ENCODE peak calls at places on chromosomes 1 and 21, in eight cellular contexts. O is OCI-LY7, A is NB4, Q is GM23338, B is lung, I is epithelial cell of esophagus, T is PC-9, J is cardiac fibroblast. F is an unnamed sample.

GRCh38 chr1:168582690-168583325 is 6.4 kb downstream of the XCL1 start:
- DNase-seq in O (no peak), A (no peak), Q (no peak), B (no peak), I (peak), T (no peak), J (peak), F (peak)

GRCh38 chr1:108824051-108824450 is 32.8 kb downstream of the AKNAD1 start:
- DNase-seq in O (no peak), A (no peak), Q (no peak), B (no peak), I (peak), T (no peak), J (no peak), F (no peak)

GRCh38 chr1:33289858-33290154 is 31.1 kb downstream of the A3GALT2 start:
- DNase-seq in O (no peak), A (no peak), Q (no peak), B (no peak), I (no peak), T (no peak), J (no peak), F (no peak)

GRCh38 chr21:45615145-45615711 is 28.3 kb upstream of the PCBP3 start:
- DNase-seq in O (peak), A (peak), Q (no peak), B (no peak), I (no peak), T (no peak), J (peak), F (peak)

GRCh38 chr1:110155878-110156522 is 5.7 kb downstream of the SLC6A17 start:
- DNase-seq in O (peak), A (peak), Q (peak), B (peak), I (peak), T (peak), J (peak), F (peak)

GRCh38 chr1:32071758-32072621 is 749 bp upstream of the TMEM39B start:
- DNase-seq in O (peak), A (no peak), Q (peak), B (no peak), I (peak), T (no peak), J (peak), F (no peak)

GRCh38 chr1:24932284-24932683 is 2.2 kb upstream of the RUNX3 start:
- DNase-seq in O (peak), A (peak), Q (peak), B (no peak), I (peak), T (peak), J (peak), F (no peak)

GRCh38 chr1:24998554-24999245 is 68.6 kb upstream of the RUNX3 start:
- DNase-seq in O (no peak), A (no peak), Q (no peak), B (no peak), I (no peak), T (no peak), J (no peak), F (no peak)

GRCh38 chr1:3515774-3516480 is 61.5 kb downstream of the ARHGEF16 start:
- DNase-seq in O (no peak), A (peak), Q (no peak), B (no peak), I (peak), T (no peak), J (no peak), F (no peak)

GRCh38 chr1:108719654-108720435 is 7.1 kb downstream of the FNDC7 start:
- DNase-seq in O (no peak), A (peak), Q (no peak), B (no peak), I (peak), T (peak), J (peak), F (peak)

GRCh38 chr1:65317866-65318653 is 8.7 kb downstream of the DNAJC6 start:
- DNase-seq in O (no peak), A (no peak), Q (no peak), B (no peak), I (no peak), T (no peak), J (no peak), F (no peak)

GRCh38 chr1:31760422-31760900 is 3.7 kb downstream of the ADGRB2 start:
- DNase-seq in O (peak), A (no peak), Q (peak), B (no peak), I (no peak), T (peak), J (no peak), F (no peak)

GRCh38 chr1:40899230-40899870 is 37.2 kb upstream of the CITED4 start:
- DNase-seq in O (no peak), A (no peak), Q (peak), B (peak), I (peak), T (peak), J (no peak), F (no peak)

GRCh38 chr1:206606867-206607266 is 5.4 kb downstream of the EIF2D start:
- DNase-seq in O (peak), A (peak), Q (peak), B (no peak), I (peak), T (no peak), J (peak), F (no peak)

GRCh38 chr1:110235839-110236682 is 25.9 kb downstream of the KCNC4 start:
- DNase-seq in O (no peak), A (peak), Q (no peak), B (no peak), I (peak), T (peak), J (peak), F (peak)

GRCh38 chr1:6757719-6758435 is 27.4 kb upstream of the CAMTA1 start:
- DNase-seq in O (no peak), A (no peak), Q (peak), B (no peak), I (no peak), T (no peak), J (no peak), F (no peak)

GRCh38 chr1:42876009-42876408 is 29.6 kb downstream of the ZNF691 start:
- DNase-seq in O (no peak), A (no peak), Q (no peak), B (no peak), I (no peak), T (no peak), J (no peak), F (no peak)

GRCh38 chr1:63651110-63651776 is 58.0 kb downstream of the PGM1 start:
- DNase-seq in O (no peak), A (no peak), Q (no peak), B (no peak), I (no peak), T (peak), J (peak), F (no peak)

DNA sequence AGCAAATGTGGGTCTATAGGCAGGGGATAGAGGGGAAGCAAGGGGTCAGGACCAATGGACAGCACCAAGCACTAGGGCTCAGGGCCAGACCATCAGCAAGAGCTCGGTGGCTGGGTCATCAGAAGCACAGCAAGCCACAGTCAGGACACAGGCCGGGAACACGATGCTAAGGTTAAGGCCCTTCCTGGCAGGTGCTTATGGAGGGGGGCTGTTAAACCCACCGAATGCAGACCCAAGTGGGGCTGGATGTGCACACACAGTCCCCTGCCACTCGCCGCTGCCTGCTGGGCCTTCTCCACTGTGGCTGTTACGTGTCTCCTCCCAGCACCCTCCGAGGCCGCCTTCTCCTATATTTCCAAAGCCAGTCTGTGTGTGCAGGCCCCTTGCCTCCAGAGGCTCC is 220.1 kb downstream of the TOMM20 start:
- DNase-seq in O (no peak), A (no peak), Q (no peak), B (no peak), I (no peak), T (no peak), J (no peak), F (no peak)
- H3K4me3 ChIP-seq in O (no peak), A (no peak), Q (no peak), B (no peak), I (no peak), T (no peak), J (no peak), F (no peak)

DNA sequence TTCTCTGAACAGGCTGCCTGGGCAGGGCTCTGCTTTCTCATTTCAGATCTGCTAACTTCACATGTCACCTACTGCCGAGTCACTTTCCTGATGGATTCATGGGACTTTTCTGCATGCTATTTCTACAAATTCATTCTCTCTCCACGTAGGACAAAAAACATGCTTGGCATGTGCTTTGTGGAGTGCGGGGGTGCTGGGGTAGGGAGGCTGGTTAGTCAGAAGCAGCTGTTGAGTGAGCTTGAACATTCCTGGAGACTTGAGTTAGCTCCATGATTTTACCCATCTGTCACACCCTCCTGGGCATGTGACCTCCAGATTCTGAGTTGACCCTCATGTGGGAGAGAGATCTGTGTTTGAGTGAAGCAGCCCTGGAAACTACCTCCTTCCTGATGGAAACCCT is 71.4 kb downstream of the UCK2 start:
- DNase-seq in O (no peak), A (no peak), Q (no peak), B (peak), I (peak), T (peak), J (peak), F (peak)
- H3K4me3 ChIP-seq in O (no peak), A (no peak), Q (no peak), B (no peak), I (no peak), T (no peak), J (no peak), F (no peak)

DNA sequence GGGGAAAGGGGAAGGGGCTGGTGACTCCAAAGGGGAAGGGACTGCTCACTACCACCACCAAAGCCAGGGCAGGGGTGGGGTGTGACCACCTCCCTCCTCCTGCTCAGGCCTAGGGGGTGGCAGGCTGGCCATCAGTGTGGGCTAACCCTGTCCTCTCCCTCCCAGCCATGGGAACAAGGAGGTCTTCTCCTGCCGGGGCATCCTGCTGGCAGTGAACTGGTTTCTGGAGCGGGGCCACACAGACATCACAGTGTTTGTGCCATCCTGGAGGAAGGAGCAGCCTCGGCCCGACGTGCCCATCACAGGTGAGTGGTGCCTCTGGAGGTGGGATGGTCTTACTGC is 5.7 kb downstream of the ZC3H12A start:
- DNase-seq in O (no peak), A (no peak), Q (no peak), B (peak), I (no peak), T (no peak), J (no peak), F (no peak)
- H3K4me3 ChIP-seq in O (peak), A (peak), Q (no peak), B (no peak), I (peak), T (peak), J (peak), F (peak)

GRCh38 chr1:10794724-10795304 is 1.6 kb downstream of the CASZ1 start:
- DNase-seq in O (no peak), A (peak), Q (peak), B (no peak), I (peak), T (peak), J (peak), F (no peak)
- H3K4me3 ChIP-seq in O (no peak), A (peak), Q (peak), B (peak), I (peak), T (peak), J (peak), F (peak)

GRCh38 chr1:30754684-30755171 is 2.8 kb downstream of the LAPTM5 start:
- DNase-seq in O (peak), A (peak), Q (no peak), B (no peak), I (no peak), T (no peak), J (no peak), F (no peak)

GRCh38 chr1:30755334-30755733 is 2.2 kb downstream of the LAPTM5 start:
- DNase-seq in O (no peak), A (no peak), Q (no peak), B (no peak), I (no peak), T (no peak), J (no peak), F (no peak)

GRCh38 chr1:30751830-30752650 is 5.5 kb downstream of the LAPTM5 start:
- DNase-seq in O (no peak), A (no peak), Q (no peak), B (no peak), I (no peak), T (peak), J (no peak), F (no peak)

GRCh38 chr1:30752651-30752908 is 5.0 kb downstream of the LAPTM5 start:
- DNase-seq in O (no peak), A (no peak), Q (no peak), B (no peak), I (no peak), T (peak), J (no peak), F (no peak)

DNA sequence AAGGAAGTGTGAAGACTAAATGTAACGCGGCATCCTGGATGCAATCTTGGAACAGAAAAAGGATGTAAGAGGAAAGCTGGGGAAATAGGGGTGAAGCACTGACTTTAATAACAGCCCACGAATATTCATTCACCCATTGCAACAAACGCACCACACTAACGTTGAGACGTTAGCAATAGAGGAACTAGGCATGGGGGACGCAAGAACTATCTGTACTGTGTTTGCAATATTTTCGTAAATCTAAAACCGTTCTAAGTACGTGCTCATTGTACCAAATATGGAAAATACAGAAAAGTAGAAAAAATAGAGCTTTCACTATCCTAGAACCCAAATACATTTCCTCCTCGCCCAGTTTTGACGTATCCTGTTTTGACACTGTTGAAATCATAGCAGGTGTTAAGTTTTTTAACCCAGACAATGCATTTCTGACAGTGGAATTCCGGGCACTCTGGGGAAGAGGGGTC is 3.9 kb downstream of the LAPTM5 start:
- DNase-seq in O (peak), A (peak), Q (no peak), B (no peak), I (no peak), T (no peak), J (no peak), F (no peak)
- H3K4me3 ChIP-seq in O (peak), A (peak), Q (no peak), B (no peak), I (no peak), T (no peak), J (no peak), F (no peak)

GRCh38 chr21:42918291-42918690 is 7.1 kb downstream of the ERVH48-1 start:
- DNase-seq in O (no peak), A (no peak), Q (no peak), B (no peak), I (no peak), T (no peak), J (no peak), F (no peak)

DNA sequence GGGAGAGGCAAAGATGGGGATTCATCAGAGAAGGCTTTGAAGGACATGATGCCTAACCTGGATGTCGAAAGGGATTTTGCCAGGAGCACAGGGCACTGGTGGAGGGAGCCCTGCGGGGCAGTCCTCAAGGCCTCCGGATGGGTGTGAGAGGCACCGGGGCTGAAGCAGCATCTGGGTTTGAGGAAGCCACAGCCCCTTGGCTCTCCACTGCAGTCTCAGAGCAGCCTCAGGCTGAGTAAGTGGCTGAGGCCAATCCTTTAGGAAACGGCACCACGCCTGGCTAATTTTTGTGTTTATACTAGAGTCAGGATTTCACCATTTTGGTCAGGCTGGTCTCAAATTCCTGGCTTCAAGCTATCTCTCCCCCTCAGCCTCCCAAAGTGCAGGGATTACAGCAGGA is 12.0 kb downstream of the ERVH48-1 start:
- DNase-seq in O (no peak), A (no peak), Q (peak), B (no peak), I (no peak), T (no peak), J (no peak), F (no peak)
- H3K4me3 ChIP-seq in O (no peak), A (no peak), Q (no peak), B (no peak), I (no peak), T (no peak), J (no peak), F (no peak)

F was measured in skeletal muscle cell.